ENCODE peak calls at places on chromosomes 16 and 17, in ten cellular contexts. J, M, T, W, U, L, X, Z, H and I are unnamed samples.

GRCh38 chr16:17364319-17365210 is 106.2 kb downstream of the XYLT1 start:
- DNase-seq in J (peak; percentile 82), M (no peak), T (peak; percentile 8), W (no peak), U (peak; percentile 43), L (peak; percentile 94), X (peak; percentile 63), Z (no peak), H (no peak), I (no peak)

GRCh38 chr16:8959921-8960787 is 3.6 kb downstream of the USP7 start:
- DNase-seq in J (no peak), M (no peak), T (no peak), W (no peak), U (no peak), L (peak; percentile 37), X (no peak), Z (no peak), H (no peak), I (no peak)

GRCh38 chr17:9898812-9899211 is 6.3 kb downstream of the RCVRN start:
- DNase-seq in J (no peak), M (no peak), T (no peak), W (no peak), U (no peak), L (no peak), X (no peak), Z (no peak), H (no peak), I (no peak)

GRCh38 chr17:77497578-77497934 is 356.8 kb downstream of the SEC14L1 start:
- DNase-seq in J (no peak), M (peak; percentile 44), T (no peak), W (no peak), U (no peak), L (no peak), X (no peak), Z (no peak), H (no peak), I (no peak)

GRCh38 chr17:6712058-6712853 is 913 bp downstream of the SLC13A5 start:
- DNase-seq in J (no peak), M (no peak), T (peak; percentile 8), W (no peak), U (no peak), L (no peak), X (no peak), Z (no peak), H (peak; percentile 17), I (no peak)

GRCh38 chr16:84117482-84117843 is 721 bp upstream of the MBTPS1 start:
- DNase-seq in J (no peak), M (no peak), T (peak; percentile 23), W (no peak), U (no peak), L (peak; percentile 31), X (no peak), Z (peak; percentile 14), H (no peak), I (peak; percentile 18)

GRCh38 chr17:732788-733720 is 658 bp downstream of the TLCD3A start:
- DNase-seq in J (no peak), M (peak; percentile 61), T (peak; percentile 38), W (no peak), U (no peak), L (peak; percentile 37), X (peak; percentile 40), Z (peak; percentile 47), H (no peak), I (peak; percentile 7)

GRCh38 chr16:47034455-47034854 is 61.0 kb upstream of the DNAJA2 start:
- DNase-seq in J (no peak), M (no peak), T (no peak), W (no peak), U (no peak), L (no peak), X (no peak), Z (no peak), H (no peak), I (no peak)

GRCh38 chr16:85583491-85584181 is 29.5 kb upstream of the GSE1 start:
- DNase-seq in J (peak; percentile 56), M (no peak), T (no peak), W (no peak), U (no peak), L (peak; percentile 95), X (peak; percentile 73), Z (peak; percentile 75), H (no peak), I (peak; percentile 46)

GRCh38 chr16:27305342-27305741 is 8.4 kb upstream of the IL4R start:
- DNase-seq in J (no peak), M (no peak), T (no peak), W (no peak), U (no peak), L (no peak), X (no peak), Z (no peak), H (no peak), I (no peak)

GRCh38 chr17:55518549-55518948 is 7.3 kb upstream of the SMIM36 start:
- DNase-seq in J (no peak), M (no peak), T (no peak), W (no peak), U (no peak), L (no peak), X (no peak), Z (no peak), H (no peak), I (no peak)

GRCh38 chr16:16071631-16072244 is 122.3 kb downstream of the ABCC1 start:
- DNase-seq in J (no peak), M (peak; percentile 80), T (no peak), W (no peak), U (no peak), L (peak; percentile 78), X (no peak), Z (no peak), H (no peak), I (no peak)

GRCh38 chr17:7885357-7886226 is 3.0 kb upstream of the CHD3 start:
- DNase-seq in J (no peak), M (peak; percentile 77), T (peak; percentile 51), W (no peak), U (peak; percentile 27), L (peak; percentile 14), X (peak; percentile 28), Z (peak; percentile 61), H (no peak), I (no peak)

GRCh38 chr17:21214015-21214776 is at the start of gene TMEM11:
- DNase-seq in J (peak; percentile 87), M (peak; percentile 99), T (peak; percentile 96), W (peak; percentile 74), U (peak; percentile 92), L (peak; percentile 94), X (peak; percentile 98), Z (peak; percentile 92), H (peak; percentile 90), I (peak; percentile 96)

GRCh38 chr17:69997332-69997731 is 77.7 kb upstream of the KCNJ16 start:
- DNase-seq in J (no peak), M (no peak), T (peak; percentile 67), W (no peak), U (no peak), L (peak; percentile 73), X (peak; percentile 7), Z (no peak), H (no peak), I (no peak)

GRCh38 chr17:12734852-12735430 is 54.4 kb upstream of the ARHGAP44 start:
- DNase-seq in J (no peak), M (peak; percentile 81), T (no peak), W (no peak), U (no peak), L (no peak), X (no peak), Z (no peak), H (no peak), I (no peak)

GRCh38 chr16:88628512-88628974 is 9.8 kb upstream of the IL17C start:
- DNase-seq in J (no peak), M (no peak), T (peak; percentile 37), W (peak; percentile 58), U (no peak), L (no peak), X (no peak), Z (no peak), H (no peak), I (no peak)

GRCh38 chr17:46832306-46832895 is 13.9 kb upstream of the WNT3 start:
- DNase-seq in J (no peak), M (no peak), T (no peak), W (no peak), U (no peak), L (no peak), X (no peak), Z (no peak), H (no peak), I (no peak)

GRCh38 chr16:88784074-88784855 is 755 bp downstream of the PIEZO1 start:
- DNase-seq in J (no peak), M (peak; percentile 92), T (peak; percentile 70), W (peak; percentile 72), U (no peak), L (peak; percentile 72), X (peak; percentile 74), Z (no peak), H (no peak), I (no peak)

GRCh38 chr16:70380205-70380918 is 33.7 kb downstream of the DDX19A start:
- DNase-seq in J (peak; percentile 68), M (peak; percentile 83), T (peak; percentile 74), W (no peak), U (peak; percentile 39), L (peak; percentile 82), X (peak; percentile 84), Z (no peak), H (no peak), I (no peak)

GRCh38 chr16:79658301-79659001 is 57.9 kb upstream of the MAF start:
- DNase-seq in J (peak; percentile 26), M (no peak), T (peak; percentile 95), W (no peak), U (no peak), L (peak; percentile 35), X (peak; percentile 57), Z (peak; percentile 78), H (no peak), I (peak; percentile 72)

GRCh38 chr17:7589891-7590611 is at the start of gene SOX15:
- DNase-seq in J (no peak), M (no peak), T (peak; percentile 57), W (no peak), U (no peak), L (peak; percentile 57), X (no peak), Z (no peak), H (no peak), I (no peak)

GRCh38 chr17:80468781-80469533 is 7.5 kb downstream of the NPTX1 start:
- DNase-seq in J (no peak), M (no peak), T (no peak), W (no peak), U (no peak), L (no peak), X (no peak), Z (no peak), H (no peak), I (no peak)

GRCh38 chr16:19898924-19899604 is 14.4 kb upstream of the GPRC5B start:
- DNase-seq in J (no peak), M (no peak), T (peak; percentile 54), W (no peak), U (no peak), L (peak; percentile 46), X (peak; percentile 69), Z (peak; percentile 51), H (no peak), I (peak; percentile 26)

GRCh38 chr17:45789874-45790273 is 5.8 kb downstream of the CRHR1 start:
- DNase-seq in J (no peak), M (no peak), T (no peak), W (no peak), U (no peak), L (no peak), X (no peak), Z (no peak), H (no peak), I (no peak)

GRCh38 chr16:9012848-9013507 is 49.3 kb upstream of the USP7 start:
- DNase-seq in J (no peak), M (no peak), T (no peak), W (no peak), U (no peak), L (no peak), X (no peak), Z (no peak), H (no peak), I (no peak)

GRCh38 chr17:53516643-53517042 is 306.1 kb upstream of the KIF2B start:
- DNase-seq in J (no peak), M (no peak), T (peak; percentile 16), W (no peak), U (no peak), L (no peak), X (no peak), Z (no peak), H (no peak), I (no peak)

GRCh38 chr16:84899414-84899813 is 79.6 kb downstream of the CRISPLD2 start:
- DNase-seq in J (no peak), M (peak; percentile 30), T (no peak), W (no peak), U (no peak), L (no peak), X (no peak), Z (no peak), H (no peak), I (no peak)